ENCODE peak calls at places on chromosomes 4 and X, in nine cellular contexts. A is cardiac muscle cell; V is breast epithelium; D is adipocyte; X is GM23248; I is HCT116; S is adrenal gland; W is tibial artery; T is CD8-positive, alpha-beta T cell. Q is an unnamed sample.

GRCh38 chr4:39987505-39987904 is 9.8 kb upstream of the PDS5A start:
- DNase-seq in A (no peak), V (no peak), D (no peak), X (no peak), I (no peak), S (no peak), W (no peak), T (no peak), Q (no peak)

GRCh38 chr4:112266823-112267222 is 18.9 kb downstream of the TIFA start:
- DNase-seq in A (no peak), V (no peak), D (peak; percentile 69), X (peak; percentile 71), I (no peak), S (no peak), W (no peak), T (no peak), Q (no peak)

GRCh38 chr4:179941911-179942310 is 2301.3 kb upstream of the TENM3 start:
- DNase-seq in A (no peak), V (no peak), D (no peak), X (no peak), I (no peak), S (no peak), W (no peak), T (no peak), Q (no peak)

GRCh38 chrX:39755152-39756032 is 342.4 kb downstream of the BCOR start:
- DNase-seq in A (no peak), V (peak; percentile 67), D (peak; percentile 93), X (peak; percentile 93), I (peak; percentile 85), S (peak; percentile 94), W (peak; percentile 88), T (no peak), Q (peak; percentile 92)

GRCh38 chr4:164571593-164572385 is 182.1 kb upstream of the SMIM31 start:
- DNase-seq in A (peak; percentile 39), V (no peak), D (no peak), X (peak; percentile 2), I (no peak), S (no peak), W (no peak), T (no peak), Q (no peak)

GRCh38 chrX:103845165-103845653 is 13.2 kb upstream of the RAB9B start:
- DNase-seq in A (peak; percentile 71), V (peak; percentile 47), D (peak; percentile 88), X (peak; percentile 80), I (peak; percentile 38), S (peak; percentile 76), W (peak; percentile 56), T (peak; percentile 20), Q (peak; percentile 36)

GRCh38 chr4:73613130-73613529 is 7.1 kb downstream of the RASSF6 start:
- DNase-seq in A (no peak), V (no peak), D (no peak), X (no peak), I (no peak), S (no peak), W (no peak), T (no peak), Q (no peak)

GRCh38 chrX:110734894-110735541 is 60.6 kb downstream of the CHRDL1 start:
- DNase-seq in A (no peak), V (no peak), D (peak; percentile 63), X (peak; percentile 84), I (no peak), S (no peak), W (no peak), T (no peak), Q (no peak)

GRCh38 chr4:159048166-159048886 is 54.6 kb upstream of the RAPGEF2 start:
- DNase-seq in A (peak; percentile 33), V (peak; percentile 57), D (peak; percentile 74), X (peak; percentile 85), I (no peak), S (peak; percentile 89), W (peak; percentile 57), T (no peak), Q (peak; percentile 42)

GRCh38 chr4:19678763-19679162 is 572.9 kb upstream of the SLIT2 start:
- DNase-seq in A (no peak), V (no peak), D (peak; percentile 29), X (peak; percentile 69), I (no peak), S (no peak), W (no peak), T (no peak), Q (no peak)

GRCh38 chr4:8149664-8150063 is 8.9 kb downstream of the ABLIM2 start:
- DNase-seq in A (no peak), V (no peak), D (no peak), X (no peak), I (no peak), S (no peak), W (no peak), T (no peak), Q (no peak)

GRCh38 chr4:124212835-124213640 is 499.5 kb downstream of the ANKRD50 start:
- DNase-seq in A (no peak), V (no peak), D (peak; percentile 51), X (peak; percentile 14), I (no peak), S (peak; percentile 2), W (peak; percentile 25), T (no peak), Q (no peak)

GRCh38 chr4:23022032-23022431 is 329.3 kb downstream of the GBA3 start:
- DNase-seq in A (no peak), V (no peak), D (no peak), X (peak; percentile 78), I (no peak), S (no peak), W (no peak), T (no peak), Q (peak; percentile 76)

GRCh38 chrX:22699591-22700091 is 300.1 kb upstream of the DDX53 start:
- DNase-seq in A (no peak), V (no peak), D (peak; percentile 88), X (peak; percentile 87), I (no peak), S (peak; percentile 2), W (peak; percentile 26), T (no peak), Q (peak; percentile 0)

GRCh38 chr4:57037982-57038604 is 59.4 kb downstream of the POLR2B start:
- DNase-seq in A (peak; percentile 85), V (peak; percentile 63), D (peak; percentile 65), X (peak; percentile 74), I (peak; percentile 23), S (peak; percentile 72), W (peak; percentile 65), T (no peak), Q (peak; percentile 69)

GRCh38 chr4:19167321-19167720 is 1084.4 kb upstream of the SLIT2 start:
- DNase-seq in A (no peak), V (no peak), D (no peak), X (no peak), I (no peak), S (no peak), W (no peak), T (no peak), Q (no peak)

GRCh38 chrX:53795583-53795982 is 109.1 kb upstream of the HUWE1 start:
- DNase-seq in A (no peak), V (no peak), D (peak; percentile 2), X (peak; percentile 10), I (no peak), S (peak; percentile 1), W (no peak), T (no peak), Q (no peak)

GRCh38 chrX:43640481-43640880 is 15.6 kb upstream of the MAOA start:
- DNase-seq in A (no peak), V (no peak), D (no peak), X (no peak), I (no peak), S (no peak), W (no peak), T (no peak), Q (no peak)

GRCh38 chr4:85409251-85409650 is 65.7 kb upstream of the ARHGAP24 start:
- DNase-seq in A (no peak), V (no peak), D (no peak), X (peak; percentile 57), I (no peak), S (no peak), W (no peak), T (no peak), Q (no peak)

GRCh38 chr4:119664168-119664907 is 35.7 kb upstream of the PDE5A start:
- DNase-seq in A (no peak), V (no peak), D (no peak), X (no peak), I (no peak), S (no peak), W (no peak), T (no peak), Q (peak; percentile 37)

GRCh38 chr4:94564252-94564651 is 112.5 kb downstream of the PDLIM5 start:
- DNase-seq in A (no peak), V (no peak), D (no peak), X (no peak), I (no peak), S (no peak), W (no peak), T (no peak), Q (no peak)
- H3K4me1 ChIP-seq in A (peaks cover 28% of the 10 kb centered on the region), V (peaks cover 8% of the 10 kb centered on the region), D (peaks cover 63% of the 10 kb centered on the region), X (peaks cover 44% of the 10 kb centered on the region), I (peaks cover 31% of the 10 kb centered on the region), S (peaks cover 44% of the 10 kb centered on the region), W (no peaks in the 10 kb centered on the region), T (no peaks in the 10 kb centered on the region), Q (peaks cover 35% of the 10 kb centered on the region)

GRCh38 chr4:94759767-94760211 is 2.0 kb downstream of the BMPR1B start:
- DNase-seq in A (no peak), V (no peak), D (no peak), X (no peak), I (no peak), S (no peak), W (no peak), T (no peak), Q (no peak)
- H3K27me3 ChIP-seq in A (peaks cover 86% of the 10 kb centered on the region), V (peaks cover 22% of the 10 kb centered on the region), D (no peaks in the 10 kb centered on the region), X (peaks cover 17% of the 10 kb centered on the region), I (no peaks in the 10 kb centered on the region), S (peaks cover 17% of the 10 kb centered on the region), W (no peaks in the 10 kb centered on the region), T (peaks cover 12% of the 10 kb centered on the region), Q (peaks cover 72% of the 10 kb centered on the region)

DNA sequence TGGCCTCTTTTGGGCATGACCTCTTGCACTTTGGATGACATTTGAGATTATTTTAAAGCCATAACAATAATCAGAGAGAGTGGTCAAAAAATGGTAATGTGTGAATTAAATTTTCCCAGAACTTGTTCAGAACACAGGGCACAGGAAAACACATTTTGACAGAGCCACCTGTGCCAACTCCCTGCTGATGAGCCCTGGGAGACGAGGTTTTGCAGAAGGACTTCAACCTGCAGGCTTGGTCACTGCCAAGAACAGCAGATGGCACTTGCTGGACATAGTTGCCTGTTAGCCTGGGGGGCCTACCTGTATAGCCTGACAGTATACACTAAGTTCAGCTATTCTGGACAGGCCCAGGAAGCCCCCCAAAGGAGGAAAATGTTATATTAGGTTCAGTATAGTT is 277.8 kb upstream of the EMCN start:
- DNase-seq in A (no peak), V (no peak), D (no peak), X (no peak), I (no peak), S (no peak), W (no peak), T (no peak), Q (no peak)
- H3K4me3 ChIP-seq in A (no peak overlapping the region), V (no peak overlapping the region), D (no peak overlapping the region), X (no peak overlapping the region), I (no peak overlapping the region), S (no peak overlapping the region), W (no peak overlapping the region), T (no peak overlapping the region), Q (no peak overlapping the region)

GRCh38 chr4:103095080-103095479 is 4.6 kb downstream of the BDH2 start:
- DNase-seq in A (no peak), V (no peak), D (no peak), X (no peak), I (no peak), S (no peak), W (no peak), T (no peak), Q (no peak)
- H3K4me1 ChIP-seq in A (no peaks in the 10 kb centered on the region), V (no peaks in the 10 kb centered on the region), D (peaks cover 30% of the 10 kb centered on the region), X (peaks cover 13% of the 10 kb centered on the region), I (no peaks in the 10 kb centered on the region), S (peaks cover 48% of the 10 kb centered on the region), W (no peaks in the 10 kb centered on the region), T (peaks cover 15% of the 10 kb centered on the region), Q (peaks cover 10% of the 10 kb centered on the region)

GRCh38 chr4:5962416-5962815 is 55.8 kb downstream of the C4orf50 start:
- DNase-seq in A (no peak), V (no peak), D (no peak), X (no peak), I (no peak), S (no peak), W (no peak), T (no peak), Q (no peak)
- H3K27me3 ChIP-seq in A (no peaks in the 10 kb centered on the region), V (peaks cover 11% of the 10 kb centered on the region), D (peaks cover 36% of the 10 kb centered on the region), X (peaks cover 17% of the 10 kb centered on the region), I (peaks cover 12% of the 10 kb centered on the region), S (peaks cover 3% of the 10 kb centered on the region), W (no peaks in the 10 kb centered on the region), T (no peaks in the 10 kb centered on the region), Q (no peaks in the 10 kb centered on the region)

Q was measured in SJSA1.